ENCODE peak calls at places on chromosomes 12 and 14, in nine cellular contexts. One of them, this sample, is unnamed.

GRCh38 chr12:85036736-85037135 is 585 bp downstream of the LRRIQ1 start:
- DNase-seq in brain microvascular endothelial cell: no peak
- DNase-seq in activated CD4-positive, alpha-beta T cell treated with anti-CD3 and anti-CD28 coated beads for 24 hours: no peak
- DNase-seq in amniotic stem cell: no peak
- DNase-seq in stimulated activated CD8-positive, alpha-beta memory T cell treated with anti-CD3 and anti-CD28 coated beads, Interleukin-4, amount 100 ng/mL, for 1 hour: no peak
- DNase-seq in heart left ventricle: no peak
- DNase-seq in OCI-LY7: no peak
- DNase-seq in H7: no peak
- DNase-seq in CMK: no peak
- DNase-seq in this sample: no peak

GRCh38 chr12:65333649-65334048 is 55.2 kb downstream of the MSRB3 start:
- DNase-seq in H7: no peak
- DNase-seq in CMK: no peak
- DNase-seq in OCI-LY7: no peak
- DNase-seq in amniotic stem cell: no peak
- DNase-seq in activated CD4-positive, alpha-beta T cell treated with anti-CD3 and anti-CD28 coated beads for 24 hours: no peak
- DNase-seq in stimulated activated CD8-positive, alpha-beta memory T cell treated with anti-CD3 and anti-CD28 coated beads, Interleukin-4, amount 100 ng/mL, for 1 hour: no peak
- DNase-seq in brain microvascular endothelial cell: no peak
- DNase-seq in heart left ventricle: no peak
- DNase-seq in this sample: no peak

GRCh38 chr12:95859344-95859816 is 628 bp downstream of the SNRPF start:
- DNase-seq in activated CD4-positive, alpha-beta T cell treated with anti-CD3 and anti-CD28 coated beads for 24 hours: no peak
- DNase-seq in CMK: no peak
- DNase-seq in brain microvascular endothelial cell: peak
- DNase-seq in amniotic stem cell: no peak
- DNase-seq in stimulated activated CD8-positive, alpha-beta memory T cell treated with anti-CD3 and anti-CD28 coated beads, Interleukin-4, amount 100 ng/mL, for 1 hour: no peak
- DNase-seq in OCI-LY7: peak
- DNase-seq in heart left ventricle: no peak
- DNase-seq in H7: peak
- DNase-seq in this sample: no peak

GRCh38 chr14:86221755-86222154 is 691.8 kb downstream of the FLRT2 start:
- DNase-seq in stimulated activated CD8-positive, alpha-beta memory T cell treated with anti-CD3 and anti-CD28 coated beads, Interleukin-4, amount 100 ng/mL, for 1 hour: no peak
- DNase-seq in brain microvascular endothelial cell: no peak
- DNase-seq in heart left ventricle: no peak
- DNase-seq in activated CD4-positive, alpha-beta T cell treated with anti-CD3 and anti-CD28 coated beads for 24 hours: no peak
- DNase-seq in amniotic stem cell: no peak
- DNase-seq in H7: peak
- DNase-seq in CMK: no peak
- DNase-seq in OCI-LY7: no peak
- DNase-seq in this sample: no peak

GRCh38 chr12:99810718-99811593 is 163.4 kb downstream of the GARIN6 start:
- DNase-seq in brain microvascular endothelial cell: peak
- DNase-seq in heart left ventricle: no peak
- DNase-seq in CMK: no peak
- DNase-seq in activated CD4-positive, alpha-beta T cell treated with anti-CD3 and anti-CD28 coated beads for 24 hours: no peak
- DNase-seq in stimulated activated CD8-positive, alpha-beta memory T cell treated with anti-CD3 and anti-CD28 coated beads, Interleukin-4, amount 100 ng/mL, for 1 hour: no peak
- DNase-seq in H7: no peak
- DNase-seq in amniotic stem cell: peak
- DNase-seq in OCI-LY7: peak
- DNase-seq in this sample: no peak

GRCh38 chr12:110561471-110562201 is 21.5 kb downstream of the PPTC7 start:
- DNase-seq in brain microvascular endothelial cell: no peak
- DNase-seq in amniotic stem cell: no peak
- DNase-seq in heart left ventricle: no peak
- DNase-seq in activated CD4-positive, alpha-beta T cell treated with anti-CD3 and anti-CD28 coated beads for 24 hours: no peak
- DNase-seq in stimulated activated CD8-positive, alpha-beta memory T cell treated with anti-CD3 and anti-CD28 coated beads, Interleukin-4, amount 100 ng/mL, for 1 hour: no peak
- DNase-seq in OCI-LY7: peak
- DNase-seq in CMK: no peak
- DNase-seq in H7: no peak
- DNase-seq in this sample: no peak

GRCh38 chr14:96978525-96979272 is 181.5 kb downstream of the VRK1 start:
- DNase-seq in activated CD4-positive, alpha-beta T cell treated with anti-CD3 and anti-CD28 coated beads for 24 hours: no peak
- DNase-seq in CMK: no peak
- DNase-seq in heart left ventricle: no peak
- DNase-seq in OCI-LY7: no peak
- DNase-seq in stimulated activated CD8-positive, alpha-beta memory T cell treated with anti-CD3 and anti-CD28 coated beads, Interleukin-4, amount 100 ng/mL, for 1 hour: no peak
- DNase-seq in brain microvascular endothelial cell: no peak
- DNase-seq in amniotic stem cell: no peak
- DNase-seq in H7: no peak
- DNase-seq in this sample: no peak

GRCh38 chr12:62618948-62619347 is 152.3 kb downstream of the MON2 start:
- DNase-seq in activated CD4-positive, alpha-beta T cell treated with anti-CD3 and anti-CD28 coated beads for 24 hours: no peak
- DNase-seq in amniotic stem cell: no peak
- DNase-seq in OCI-LY7: no peak
- DNase-seq in brain microvascular endothelial cell: no peak
- DNase-seq in H7: no peak
- DNase-seq in CMK: no peak
- DNase-seq in heart left ventricle: no peak
- DNase-seq in stimulated activated CD8-positive, alpha-beta memory T cell treated with anti-CD3 and anti-CD28 coated beads, Interleukin-4, amount 100 ng/mL, for 1 hour: no peak
- DNase-seq in this sample: no peak

GRCh38 chr12:1870086-1870485 is 48.4 kb downstream of the CACNA2D4 start:
- DNase-seq in OCI-LY7: no peak
- DNase-seq in stimulated activated CD8-positive, alpha-beta memory T cell treated with anti-CD3 and anti-CD28 coated beads, Interleukin-4, amount 100 ng/mL, for 1 hour: no peak
- DNase-seq in brain microvascular endothelial cell: no peak
- DNase-seq in CMK: no peak
- DNase-seq in amniotic stem cell: no peak
- DNase-seq in heart left ventricle: no peak
- DNase-seq in H7: no peak
- DNase-seq in activated CD4-positive, alpha-beta T cell treated with anti-CD3 and anti-CD28 coated beads for 24 hours: no peak
- DNase-seq in this sample: peak

GRCh38 chr12:130764475-130765185 is 48.5 kb upstream of the RIMBP2 start:
- DNase-seq in brain microvascular endothelial cell: peak
- DNase-seq in stimulated activated CD8-positive, alpha-beta memory T cell treated with anti-CD3 and anti-CD28 coated beads, Interleukin-4, amount 100 ng/mL, for 1 hour: no peak
- DNase-seq in heart left ventricle: no peak
- DNase-seq in H7: no peak
- DNase-seq in activated CD4-positive, alpha-beta T cell treated with anti-CD3 and anti-CD28 coated beads for 24 hours: no peak
- DNase-seq in CMK: no peak
- DNase-seq in amniotic stem cell: peak
- DNase-seq in OCI-LY7: peak
- DNase-seq in this sample: no peak

This sample was measured in breast epithelium.